ENCODE peak calls at places on chromosomes 1 and 21, in seven cellular contexts. U is GM23248, O is neural progenitor cell, D is MM.1S, X is HCT116, J is PC-3, S is GM23338. P is an unnamed sample.

GRCh38 chr1:183070923-183071618 is 47.9 kb downstream of the LAMC1 start:
- DNase-seq in U (peak), S (peak), D (peak), J (peak), O (no peak), X (no peak), P (no peak)

GRCh38 chr1:74571493-74571800 is 59.0 kb upstream of the LRRC53 start:
- DNase-seq in S (no peak), J (no peak), U (no peak), D (no peak), X (no peak), O (no peak), P (no peak)

GRCh38 chr1:197781998-197782718 is 6.9 kb upstream of the DENND1B start:
- DNase-seq in S (no peak), J (peak), X (no peak), U (peak), O (no peak), D (no peak), P (no peak)

GRCh38 chr1:167157101-167157500 is 63.2 kb downstream of the STYXL2 start:
- DNase-seq in D (no peak), J (peak), X (no peak), S (no peak), U (no peak), O (no peak), P (no peak)

GRCh38 chr21:36454079-36454478 is 25.8 kb downstream of the CLDN14 start:
- DNase-seq in X (no peak), J (no peak), D (no peak), U (no peak), O (peak), S (no peak), P (no peak)

GRCh38 chr21:15174923-15175322 is 110.1 kb upstream of the NRIP1 start:
- DNase-seq in J (no peak), O (no peak), X (no peak), D (no peak), U (no peak), S (no peak), P (no peak)

GRCh38 chr1:8889925-8890785 is 11.7 kb upstream of the ENO1 start:
- DNase-seq in X (peak), J (peak), S (no peak), O (no peak), U (peak), D (no peak), P (no peak)

GRCh38 chr1:85245456-85245855 is 14.0 kb downstream of the C1orf52 start:
- DNase-seq in U (peak), S (no peak), O (no peak), J (no peak), D (no peak), X (no peak), P (no peak)

GRCh38 chr1:8891405-8891804 is 12.9 kb upstream of the ENO1 start:
- DNase-seq in O (no peak), S (no peak), X (no peak), D (no peak), U (peak), J (no peak), P (no peak)

GRCh38 chr1:244057474-244058385 is 6.6 kb downstream of the ZBTB18 start:
- DNase-seq in J (no peak), U (no peak), O (no peak), D (no peak), X (no peak), S (no peak), P (no peak)

GRCh38 chr1:224245188-224245587 is 62.1 kb downstream of the DEGS1 start:
- DNase-seq in J (no peak), X (no peak), U (no peak), S (no peak), D (peak), O (no peak), P (no peak)

GRCh38 chr1:227729881-227730629 is 5.0 kb downstream of the JMJD4 start:
- DNase-seq in S (peak), O (peak), D (peak), X (peak), J (peak), U (peak), P (peak)

GRCh38 chr1:183778006-183778405 is 26.9 kb upstream of the RGL1 start:
- DNase-seq in J (no peak), X (no peak), S (no peak), O (no peak), U (no peak), D (no peak), P (peak)

GRCh38 chr1:24989082-24989481 is 59.0 kb upstream of the RUNX3 start:
- DNase-seq in O (no peak), X (no peak), D (no peak), S (no peak), U (no peak), J (no peak), P (no peak)

GRCh38 chr1:5954964-5955363 is 37.3 kb downstream of the NPHP4 start:
- DNase-seq in X (no peak), D (peak), U (no peak), O (no peak), S (no peak), J (no peak), P (no peak)

GRCh38 chr1:17233675-17234074 is 15.2 kb upstream of the PADI3 start:
- DNase-seq in X (peak), U (peak), J (peak), D (no peak), S (no peak), O (no peak), P (peak)

GRCh38 chr1:162191396-162192322 is 122.2 kb downstream of the NOS1AP start:
- DNase-seq in O (no peak), U (no peak), J (peak), D (no peak), X (no peak), S (no peak), P (no peak)

GRCh38 chr1:157965584-157965983 is 27.9 kb upstream of the KIRREL1 start:
- DNase-seq in S (no peak), X (no peak), O (peak), U (no peak), D (no peak), J (no peak), P (peak)

GRCh38 chr1:42682739-42683529 is 716 bp downstream of the YBX1 start:
- DNase-seq in U (peak), O (peak), J (peak), D (peak), S (peak), X (peak), P (peak)

GRCh38 chr21:14684071-14684470 is 138.0 kb upstream of the SAMSN1 start:
- DNase-seq in J (no peak), O (no peak), D (no peak), S (no peak), U (no peak), X (no peak), P (no peak)

GRCh38 chr21:39094847-39095525 is 88.3 kb downstream of the PSMG1 start:
- DNase-seq in O (no peak), D (no peak), J (peak), U (peak), X (no peak), S (no peak), P (peak)

GRCh38 chr1:196680107-196680506 is 28.3 kb downstream of the CFH start:
- DNase-seq in S (no peak), U (peak), J (peak), X (no peak), D (no peak), O (no peak), P (no peak)

GRCh38 chr1:16181887-16182719 is 26.2 kb upstream of the EPHA2 start:
- DNase-seq in O (peak), J (peak), S (peak), D (no peak), X (peak), U (peak), P (peak)

GRCh38 chr1:33709780-33710713 is 153.8 kb upstream of the HMGB4 start:
- DNase-seq in D (no peak), U (peak), X (no peak), J (no peak), O (no peak), S (no peak), P (no peak)

GRCh38 chr1:205593532-205593931 is 38.3 kb downstream of the ELK4 start:
- DNase-seq in D (peak), U (no peak), O (no peak), S (no peak), J (no peak), X (no peak), P (no peak)

GRCh38 chr1:83064589-83065242 is 934.2 kb downstream of the TTLL7 start:
- DNase-seq in U (no peak), X (no peak), S (no peak), J (no peak), O (no peak), D (no peak), P (no peak)

GRCh38 chr1:8147922-8148321 is 121.8 kb upstream of the ERRFI1 start:
- DNase-seq in S (no peak), D (no peak), O (no peak), X (no peak), J (no peak), U (no peak), P (no peak)

GRCh38 chr1:118081387-118081786 is 103.6 kb downstream of the SPAG17 start:
- DNase-seq in J (peak), O (no peak), S (no peak), X (no peak), D (peak), U (no peak), P (peak)

GRCh38 chr1:206600527-206600926 is 11.7 kb downstream of the EIF2D start:
- DNase-seq in O (no peak), D (no peak), U (no peak), S (no peak), J (no peak), X (no peak), P (no peak)

GRCh38 chr1:190759807-190760206 is 282.1 kb upstream of the BRINP3 start:
- DNase-seq in X (no peak), O (no peak), U (no peak), S (no peak), D (no peak), J (no peak), P (no peak)

DNA sequence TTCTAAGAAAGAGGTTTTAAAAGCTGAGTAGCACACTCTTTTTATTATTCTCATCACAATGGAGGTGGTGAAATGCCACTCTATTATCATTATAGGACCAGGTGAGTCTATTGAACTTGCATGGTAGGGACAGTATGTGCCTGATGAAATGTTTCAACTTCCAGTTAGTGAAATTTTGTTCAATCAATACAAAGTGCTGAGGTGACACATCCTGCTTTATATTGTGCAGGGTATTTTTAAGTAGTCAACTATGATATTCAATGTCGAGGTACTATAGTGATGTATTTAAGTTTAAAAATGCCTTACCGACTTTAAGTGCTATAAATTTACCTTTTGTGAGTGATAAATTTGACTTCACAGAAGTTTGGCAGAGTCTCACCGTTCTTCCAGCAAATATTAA is 284.7 kb upstream of the BRINP3 start:
- DNase-seq in S (no peak), U (no peak), O (no peak), J (no peak), X (no peak), D (no peak), P (no peak)
- TF ChIP-seq EZH2phosphoT487 in S (no peak), U (no peak), O (no peak), J (no peak), X (no peak), D (no peak), P (no peak)

DNA sequence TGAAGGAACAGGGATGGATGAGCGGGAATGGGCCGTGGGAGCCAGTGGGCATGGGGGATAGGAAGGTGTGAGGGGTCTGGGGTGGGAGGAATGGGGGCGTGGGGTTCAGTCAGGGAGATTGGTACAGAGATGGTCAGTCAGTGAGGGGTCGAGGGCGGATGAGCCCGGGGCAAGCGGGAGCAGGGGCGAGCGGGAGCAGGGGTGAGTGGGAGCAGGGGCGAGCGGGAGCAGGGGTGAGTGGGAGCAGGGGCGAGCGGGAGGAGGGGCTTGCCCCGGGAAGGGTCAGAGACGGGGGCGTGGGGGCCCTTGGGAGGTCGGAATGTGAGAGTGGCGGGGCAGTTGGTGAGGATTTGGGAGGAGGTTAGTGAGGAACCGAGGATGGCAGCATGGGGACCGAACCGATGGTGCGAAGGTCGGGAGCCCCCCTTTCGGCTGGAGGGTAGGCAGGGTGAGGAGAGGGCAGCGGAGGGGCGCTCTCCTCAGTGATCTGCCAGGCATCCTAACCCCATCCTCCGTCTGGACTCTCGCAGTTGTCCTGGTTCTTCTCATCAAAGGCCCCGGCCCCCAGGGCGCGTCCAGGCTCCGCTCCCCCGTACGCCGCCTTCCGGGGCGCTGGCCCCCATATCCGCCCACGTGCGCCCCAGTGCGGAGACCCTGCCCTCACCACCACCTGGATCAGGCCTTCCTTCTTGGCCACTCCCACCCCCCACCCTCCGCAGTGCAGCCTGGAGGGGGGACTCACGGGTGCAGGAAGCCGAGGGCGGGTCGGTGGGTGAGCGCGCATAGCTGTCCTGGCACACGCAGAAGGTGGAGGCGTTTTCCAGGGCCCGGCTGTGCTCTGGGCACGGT is 11.2 kb downstream of the EPHA10 start:
- DNase-seq in D (no peak), J (no peak), U (no peak), X (no peak), S (peak), O (no peak), P (no peak)
- TF ChIP-seq EZH2 in D (no peak), J (no peak), U (peak), X (no peak), S (peak), O (peak), P (no peak)

GRCh38 chr1:27575861-27576331 is 28.0 kb downstream of the AHDC1 start:
- DNase-seq in J (peak), U (peak), O (peak), S (peak), D (peak), X (no peak), P (peak)
- TF ChIP-seq EZH2phosphoT487 in J (no peak), U (no peak), O (no peak), S (no peak), D (no peak), X (no peak), P (no peak)

GRCh38 chr1:165353731-165354671 is 2.5 kb downstream of the LMX1A start:
- DNase-seq in J (no peak), O (peak), X (no peak), D (no peak), U (no peak), S (peak), P (no peak)

GRCh38 chr1:165350861-165351260 is 5.7 kb downstream of the LMX1A start:
- DNase-seq in S (peak), U (no peak), O (peak), D (no peak), X (no peak), J (no peak), P (no peak)

GRCh38 chr1:165354739-165355138 is 1.8 kb downstream of the LMX1A start:
- DNase-seq in U (no peak), O (peak), D (no peak), X (no peak), S (peak), J (no peak), P (no peak)

GRCh38 chr1:165352109-165352441 is 4.4 kb downstream of the LMX1A start:
- DNase-seq in U (no peak), X (no peak), O (peak), J (no peak), S (peak), D (no peak), P (no peak)

GRCh38 chr1:165352442-165353293 is 3.8 kb downstream of the LMX1A start:
- DNase-seq in S (peak), O (peak), X (no peak), J (no peak), U (no peak), D (no peak), P (peak)
- TF ChIP-seq EZH2 in S (peak), O (no peak), X (no peak), J (no peak), U (no peak), D (no peak), P (peak)

DNA sequence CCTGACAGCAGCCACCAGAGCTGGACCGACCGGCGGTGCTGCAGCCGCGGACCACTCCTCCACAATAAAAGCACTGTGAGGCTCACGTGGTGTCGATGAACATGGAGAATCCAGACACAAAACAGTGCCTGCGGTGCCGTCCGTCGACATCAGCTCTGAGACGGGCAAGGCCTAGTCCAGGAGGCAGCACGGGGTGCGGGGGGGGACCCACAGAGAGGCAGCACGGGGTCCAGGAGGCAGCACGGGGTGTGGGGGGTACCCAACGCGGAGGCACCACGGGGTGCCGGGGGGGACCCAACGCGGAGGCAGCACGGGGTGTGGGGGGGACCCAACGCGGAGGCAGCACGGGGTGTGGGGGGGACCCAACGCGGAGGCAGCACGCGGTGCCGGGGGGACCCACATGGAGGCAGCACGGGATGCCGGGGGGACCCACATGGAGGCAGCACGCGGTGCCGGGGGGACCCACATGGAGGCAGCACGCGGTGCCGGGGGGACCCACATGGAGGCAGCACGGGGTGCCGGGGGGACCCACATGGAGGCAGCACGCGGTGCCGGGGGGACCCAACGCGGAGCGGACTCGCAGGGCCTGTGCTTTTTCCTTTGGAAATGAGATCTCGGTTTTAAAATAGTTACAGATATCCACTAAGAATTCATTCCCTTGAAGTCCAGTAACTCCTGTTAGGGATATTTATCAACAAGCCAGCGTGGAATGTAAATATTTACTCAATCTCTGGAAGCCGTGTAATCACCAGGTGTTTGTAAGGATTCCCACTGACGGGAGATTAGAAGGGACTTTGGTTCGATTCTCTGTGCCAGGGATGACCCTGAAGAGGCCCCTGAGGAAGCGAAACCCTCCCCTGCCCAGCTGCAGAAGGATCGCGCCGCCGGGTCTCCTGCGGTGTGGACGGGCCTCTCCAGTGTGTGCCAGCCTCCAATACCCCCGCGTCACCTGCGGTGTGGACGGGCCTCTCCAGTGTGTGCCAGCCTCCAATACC is 52.1 kb downstream of the COL6A1 start:
- DNase-seq in O (no peak), U (no peak), X (no peak), J (peak), S (no peak), D (no peak), P (peak)
- TF ChIP-seq EZH2phosphoT487 in O (no peak), U (no peak), X (no peak), J (no peak), S (no peak), D (no peak), P (no peak)

DNA sequence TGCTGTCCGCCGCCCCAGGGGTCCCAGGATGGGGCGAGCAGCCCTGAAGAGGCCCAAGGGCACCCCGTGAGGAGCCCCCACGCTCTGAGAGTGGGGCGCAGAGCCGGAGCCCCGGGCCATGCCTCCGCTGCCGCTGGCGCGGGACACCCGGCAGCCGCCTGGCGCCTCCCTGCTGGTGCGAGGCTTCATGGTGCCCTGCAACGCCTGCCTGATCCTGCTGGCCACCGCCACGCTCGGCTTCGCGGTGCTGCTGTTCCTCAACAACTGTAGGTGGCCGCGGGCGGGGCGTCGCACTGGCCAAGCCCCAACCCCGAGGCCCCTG is 14.5 kb downstream of the AGRN start:
- DNase-seq in D (no peak), X (no peak), J (no peak), O (peak), U (peak), S (peak), P (no peak)
- TF ChIP-seq EZH2 in D (no peak), X (no peak), J (no peak), O (peak), U (no peak), S (no peak), P (peak)

GRCh38 chr1:51344602-51345299 is 14.4 kb upstream of the TTC39A start:
- DNase-seq in J (peak), D (no peak), S (peak), U (peak), O (peak), X (no peak), P (peak)
- TF ChIP-seq EZH2phosphoT487 in J (no peak), D (no peak), S (no peak), U (no peak), O (peak), X (no peak), P (no peak)

DNA sequence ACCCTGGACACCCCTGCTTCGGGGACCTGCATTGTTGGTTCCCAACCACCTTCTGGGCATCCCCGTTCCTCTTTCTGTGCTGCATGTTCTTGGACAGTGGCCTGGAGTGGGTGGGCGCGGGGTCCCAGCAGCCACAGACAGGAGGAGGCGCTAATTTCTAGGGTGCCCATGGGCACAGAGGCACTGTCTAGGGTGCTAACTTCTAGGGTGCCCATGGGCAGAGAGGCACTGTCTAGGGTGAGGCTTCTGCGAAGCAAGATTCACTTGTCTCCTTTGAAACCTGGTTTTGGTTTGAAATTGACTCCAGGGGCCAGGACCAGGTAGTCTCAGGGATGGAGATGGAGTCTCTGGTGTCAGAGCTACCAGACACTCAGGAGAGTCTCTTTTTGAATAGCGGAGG is 815 bp upstream of the MEGF6 start:
- DNase-seq in O (no peak), U (no peak), X (no peak), J (no peak), D (no peak), S (no peak), P (no peak)
- TF ChIP-seq EZH2 in O (no peak), U (no peak), X (no peak), J (no peak), D (no peak), S (no peak), P (no peak)

P was measured in hepatocyte.